ENCODE peak calls at places on chromosomes 12 and 14, in nine cellular contexts. O is right cardiac atrium; R is Peyer's patch; S is GM23248; Y is fibroblast of lung; N is aorta; W is CD4-positive, CD25-positive, alpha-beta regulatory T cell; A is HCT116; T is right atrium auricular region. G is an unnamed sample. For H3K4me1, the result is how much of the 10 kb centered on the place peaks cover.

GRCh38 chr12:124000111-124000510 is 27.1 kb downstream of the ZNF664 start:
- DNase-seq in O (no peak), R (no peak), S (no peak), Y (no peak), N (no peak), W (no peak), A (no peak), T (no peak), G (no peak)

GRCh38 chr12:90794212-90794611 is 160.8 kb downstream of the CCER1 start:
- DNase-seq in O (no peak), R (no peak), S (no peak), Y (peak), N (no peak), W (no peak), A (no peak), T (no peak), G (no peak)

GRCh38 chr12:93144109-93144508 is 215.0 kb upstream of the EEA1 start:
- DNase-seq in O (no peak), R (no peak), S (no peak), Y (no peak), N (no peak), W (no peak), A (no peak), T (no peak), G (no peak)

GRCh38 chr14:81430284-81430683 is 30.2 kb upstream of the STON2 start:
- DNase-seq in O (no peak), R (no peak), S (no peak), Y (no peak), N (no peak), W (no peak), A (no peak), T (no peak), G (no peak)

GRCh38 chr12:10365716-10366433 is 24.0 kb downstream of the KLRK1 start:
- DNase-seq in O (no peak), R (no peak), S (peak), Y (peak), N (no peak), W (no peak), A (peak), T (no peak), G (no peak)

GRCh38 chr14:65958664-65959562 is 527.3 kb upstream of the CCDC196 start:
- DNase-seq in O (peak), R (no peak), S (peak), Y (peak), N (no peak), W (peak), A (peak), T (no peak), G (no peak)

GRCh38 chr14:95699397-95699796 is 13.2 kb downstream of the TCL1B start:
- DNase-seq in O (no peak), R (no peak), S (no peak), Y (no peak), N (no peak), W (no peak), A (no peak), T (no peak), G (no peak)

GRCh38 chr14:94128216-94128839 is 1.1 kb downstream of the IFI27L2 start:
- DNase-seq in O (peak), R (no peak), S (no peak), Y (no peak), N (no peak), W (no peak), A (no peak), T (peak), G (no peak)

GRCh38 chr14:104438166-104438887 is 141.2 kb upstream of the C14orf180 start:
- DNase-seq in O (peak), R (no peak), S (no peak), Y (no peak), N (peak), W (no peak), A (no peak), T (peak), G (no peak)

GRCh38 chr14:97458302-97459137 is 661.3 kb downstream of the VRK1 start:
- DNase-seq in O (peak), R (peak), S (no peak), Y (no peak), N (no peak), W (peak), A (no peak), T (no peak), G (no peak)

GRCh38 chr12:120909633-120910318 is 5.6 kb upstream of the SPPL3 start:
- DNase-seq in O (no peak), R (no peak), S (no peak), Y (no peak), N (no peak), W (no peak), A (no peak), T (no peak), G (no peak)

GRCh38 chr12:25938581-25938980 is 19.9 kb upstream of the RASSF8 start:
- DNase-seq in O (no peak), R (no peak), S (no peak), Y (no peak), N (no peak), W (no peak), A (no peak), T (no peak), G (no peak)

GRCh38 chr14:73764881-73765280 is 50.7 kb upstream of the PNMA1 start:
- DNase-seq in O (peak), R (peak), S (no peak), Y (no peak), N (no peak), W (no peak), A (no peak), T (peak), G (no peak)

GRCh38 chr12:110079477-110080400 is 31.4 kb upstream of the C12orf76 start:
- DNase-seq in O (peak), R (peak), S (no peak), Y (no peak), N (no peak), W (peak), A (no peak), T (peak), G (peak)

GRCh38 chr12:82688035-82688501 is 1.4 kb downstream of the TMTC2 start:
- DNase-seq in O (no peak), R (no peak), S (peak), Y (peak), N (no peak), W (peak), A (no peak), T (no peak), G (no peak)

GRCh38 chr12:6367969-6368892 is 7.1 kb downstream of the SCNN1A start:
- DNase-seq in O (peak), R (no peak), S (no peak), Y (no peak), N (peak), W (peak), A (no peak), T (no peak), G (no peak)

DNA sequence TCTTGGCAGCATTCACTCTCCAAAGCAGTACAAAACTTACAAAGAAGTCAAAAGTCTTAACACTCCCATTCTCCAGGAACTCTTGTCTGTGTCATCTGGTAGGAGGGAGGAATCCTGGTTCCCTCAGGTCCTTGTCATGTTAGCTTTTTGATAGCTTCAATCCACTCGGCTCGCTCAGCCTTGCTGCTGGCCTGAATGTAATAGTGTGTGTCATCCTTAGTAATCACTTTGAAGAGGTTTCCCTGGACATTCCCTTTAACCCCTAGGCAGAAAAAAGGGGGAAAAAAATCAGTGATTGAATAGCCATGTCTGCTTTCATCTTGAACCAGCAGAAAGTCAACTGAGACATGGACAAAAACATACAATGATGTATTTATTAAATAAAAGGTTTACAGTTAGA is 24.8 kb downstream of the PLEK2 start:
- DNase-seq in O (no peak), R (no peak), S (peak), Y (no peak), N (no peak), W (no peak), A (no peak), T (no peak), G (peak)
- H3K27ac ChIP-seq in O (no peak), R (no peak), S (no peak), Y (no peak), N (no peak), W (no peak), A (no peak), T (no peak), G (no peak)

GRCh38 chr12:57096748-57097553 is 8.0 kb downstream of the NAB2 start:
- DNase-seq in O (no peak), R (no peak), S (no peak), Y (no peak), N (peak), W (no peak), A (no peak), T (no peak), G (no peak)
- H3K4me1 ChIP-seq in O (under half), R (under half), S (under half), Y (under half), N (under half), W (under half), A (half or more), T (under half), G (under half)

GRCh38 chr12:27319848-27320247 is 12.8 kb upstream of the BMAL2 start:
- DNase-seq in O (no peak), R (no peak), S (peak), Y (no peak), N (no peak), W (no peak), A (no peak), T (no peak), G (no peak)
- H3K27ac ChIP-seq in O (no peak), R (no peak), S (peak), Y (peak), N (peak), W (no peak), A (no peak), T (no peak), G (peak)

GRCh38 chr14:100015251-100015655 is 50.0 kb upstream of the EVL start:
- DNase-seq in O (no peak), R (no peak), S (no peak), Y (peak), N (no peak), W (no peak), A (no peak), T (no peak), G (no peak)
- H3K4me1 ChIP-seq in O (under half), R (under half), S (under half), Y (under half), N (under half), W (under half), A (under half), T (under half), G (under half)

DNA sequence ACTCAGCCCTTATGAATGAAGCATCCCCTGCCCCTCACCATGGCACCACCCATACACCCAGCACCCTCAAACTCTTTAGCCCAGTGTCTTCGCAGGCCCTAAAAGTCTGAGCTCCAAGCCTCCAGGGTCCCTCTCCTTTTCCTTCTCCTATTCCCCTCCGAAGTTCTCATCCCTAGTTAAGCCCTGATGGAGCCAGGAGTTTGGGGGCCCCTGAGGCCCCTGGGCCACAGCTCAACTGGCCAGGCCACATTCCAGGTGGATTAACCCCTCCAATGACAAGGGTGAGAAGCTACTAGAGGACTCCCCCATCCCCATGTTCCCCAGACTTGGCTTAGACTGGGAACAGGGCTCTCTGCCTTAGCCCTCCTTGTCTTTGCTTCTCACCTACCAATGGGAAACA is 2.6 kb downstream of the RARG start:
- DNase-seq in O (no peak), R (no peak), S (no peak), Y (no peak), N (peak), W (no peak), A (no peak), T (no peak), G (no peak)
- H3K27ac ChIP-seq in O (no peak), R (no peak), S (no peak), Y (no peak), N (peak), W (no peak), A (no peak), T (no peak), G (no peak)

DNA sequence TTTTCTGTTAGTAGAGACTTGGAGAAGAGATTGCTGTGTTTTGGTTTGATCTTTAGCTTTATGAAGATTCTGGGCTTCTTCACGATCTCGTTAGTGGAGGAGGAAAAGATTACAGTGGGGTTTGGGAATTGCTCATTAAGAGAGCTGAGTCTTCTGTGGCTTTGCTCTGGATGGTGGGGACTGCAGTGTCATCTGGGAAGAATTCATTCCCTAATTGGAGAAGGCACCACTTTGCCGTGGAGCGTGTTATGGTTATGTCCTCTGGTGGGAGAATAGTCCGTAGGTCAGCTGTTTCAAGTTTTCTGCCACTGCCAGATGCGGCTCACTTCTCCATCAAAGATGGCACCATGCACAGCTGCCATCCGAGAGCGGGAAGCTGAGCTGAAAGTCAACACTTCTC is 117.6 kb downstream of the PLXNC1 start:
- DNase-seq in O (no peak), R (no peak), S (peak), Y (no peak), N (no peak), W (no peak), A (no peak), T (no peak), G (no peak)
- H3K4me1 ChIP-seq in O (under half), R (under half), S (half or more), Y (under half), N (under half), W (under half), A (under half), T (half or more), G (under half)

GRCh38 chr14:90644882-90645281 is 171.3 kb downstream of the TTC7B start:
- DNase-seq in O (peak), R (no peak), S (peak), Y (peak), N (no peak), W (no peak), A (no peak), T (peak), G (no peak)
- H3K27ac ChIP-seq in O (no peak), R (no peak), S (no peak), Y (no peak), N (no peak), W (no peak), A (no peak), T (no peak), G (no peak)

DNA sequence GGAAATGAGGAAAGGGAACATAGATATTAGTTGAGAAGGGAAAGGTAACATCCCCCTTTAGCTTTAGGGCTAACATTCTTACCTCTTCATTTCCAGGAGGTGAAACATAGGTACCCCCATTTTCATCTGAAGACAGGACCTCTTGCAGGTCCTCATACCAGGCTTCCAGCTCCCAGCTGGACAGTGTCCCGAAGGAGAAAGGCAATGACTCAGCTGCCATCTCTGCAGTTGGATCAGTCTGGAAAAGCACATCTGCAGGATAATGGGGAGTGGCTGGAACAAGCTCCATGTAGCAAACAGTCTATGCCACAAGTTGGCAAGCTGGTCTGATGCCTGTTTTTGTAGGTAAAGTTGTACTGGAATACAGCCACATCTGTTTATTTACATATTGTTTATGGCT is 3.1 kb downstream of the DDIT3 start:
- DNase-seq in O (no peak), R (no peak), S (peak), Y (peak), N (no peak), W (no peak), A (no peak), T (no peak), G (peak)
- H3K4me1 ChIP-seq in O (under half), R (under half), S (under half), Y (under half), N (under half), W (under half), A (under half), T (under half), G (under half)